ENCODE peak calls at places on chromosomes 11 and 22, in nine cellular contexts. D is cardiac muscle cell, B is fibroblast of lung, H is aorta, G is upper lobe of right lung, E is kidney, V is PC-3, X is Peyer's patch, T is pancreas. A is an unnamed sample. For H3K9me3, the result is how much of the 10 kb centered on the place peaks cover.

GRCh38 chr11:35622070-35622469 is 3.8 kb downstream of the FJX1 start:
- DNase-seq in D (peak), B (peak), H (no peak), G (no peak), E (no peak), V (peak), X (no peak), T (no peak), A (no peak)

GRCh38 chr22:27809226-27809625 is 7.7 kb upstream of the MN1 start:
- DNase-seq in D (no peak), B (no peak), H (no peak), G (no peak), E (peak), V (no peak), X (no peak), T (no peak), A (no peak)

GRCh38 chr11:43643898-43644625 is 36.5 kb upstream of the HSD17B12 start:
- DNase-seq in D (peak), B (peak), H (peak), G (peak), E (peak), V (peak), X (peak), T (peak), A (peak)

GRCh38 chr11:114201219-114201618 is 95.0 kb upstream of the NNMT start:
- DNase-seq in D (no peak), B (no peak), H (no peak), G (no peak), E (no peak), V (no peak), X (no peak), T (no peak), A (no peak)

GRCh38 chr22:49305215-49305965 is 522.3 kb downstream of the BRD1 start:
- DNase-seq in D (peak), B (no peak), H (peak), G (peak), E (no peak), V (peak), X (peak), T (peak), A (peak)

GRCh38 chr11:89495951-89496350 is 4.8 kb upstream of the NOX4 start:
- DNase-seq in D (no peak), B (peak), H (peak), G (no peak), E (no peak), V (peak), X (no peak), T (no peak), A (no peak)

GRCh38 chr22:34760276-34761008 is 305.5 kb upstream of the ISX start:
- DNase-seq in D (no peak), B (no peak), H (no peak), G (no peak), E (peak), V (no peak), X (no peak), T (no peak), A (no peak)

GRCh38 chr11:31412946-31413345 is 43.3 kb downstream of the DNAJC24 start:
- DNase-seq in D (no peak), B (peak), H (no peak), G (no peak), E (no peak), V (peak), X (no peak), T (no peak), A (no peak)

GRCh38 chr22:39721456-39722325 is 151.1 kb downstream of the CACNA1I start:
- DNase-seq in D (no peak), B (no peak), H (no peak), G (peak), E (no peak), V (no peak), X (no peak), T (no peak), A (no peak)

GRCh38 chr11:13160302-13160701 is 117.3 kb upstream of the BMAL1 start:
- DNase-seq in D (no peak), B (no peak), H (no peak), G (no peak), E (no peak), V (no peak), X (no peak), T (no peak), A (no peak)

GRCh38 chr11:19961225-19961624 is 199.1 kb downstream of the DBX1 start:
- DNase-seq in D (no peak), B (no peak), H (no peak), G (no peak), E (no peak), V (no peak), X (no peak), T (no peak), A (no peak)

GRCh38 chr11:58067685-58068084 is 36.9 kb downstream of the OR6Q1 start:
- DNase-seq in D (no peak), B (peak), H (no peak), G (no peak), E (no peak), V (peak), X (no peak), T (no peak), A (no peak)

GRCh38 chr11:117814766-117815261 is 9.7 kb downstream of the FXYD2 start:
- DNase-seq in D (peak), B (peak), H (peak), G (peak), E (peak), V (no peak), X (peak), T (peak), A (peak)

GRCh38 chr11:1180171-1180570 is 22.4 kb downstream of the MUC5AC start:
- DNase-seq in D (no peak), B (no peak), H (no peak), G (no peak), E (peak), V (no peak), X (no peak), T (no peak), A (no peak)
- H3K9me3 ChIP-seq in D (under half), B (under half), H (under half), G (under half), E (under half), V (under half), X (under half), T (under half), A (under half)

GRCh38 chr11:62652156-62653006 is 721 bp downstream of the INTS5 start:
- DNase-seq in D (no peak), B (no peak), H (no peak), G (no peak), E (no peak), V (no peak), X (no peak), T (no peak), A (no peak)
- H3K9me3 ChIP-seq in D (under half), B (under half), H (under half), G (under half), E (under half), V (under half), X (under half), T (under half), A (under half)

GRCh38 chr11:55342901-55343300 is at the start of gene OR4A16:
- DNase-seq in D (no peak), B (no peak), H (no peak), G (no peak), E (no peak), V (no peak), X (no peak), T (no peak), A (no peak)
- H3K9me3 ChIP-seq in D (under half), B (under half), H (under half), G (under half), E (under half), V (under half), X (under half), T (under half), A (under half)

DNA sequence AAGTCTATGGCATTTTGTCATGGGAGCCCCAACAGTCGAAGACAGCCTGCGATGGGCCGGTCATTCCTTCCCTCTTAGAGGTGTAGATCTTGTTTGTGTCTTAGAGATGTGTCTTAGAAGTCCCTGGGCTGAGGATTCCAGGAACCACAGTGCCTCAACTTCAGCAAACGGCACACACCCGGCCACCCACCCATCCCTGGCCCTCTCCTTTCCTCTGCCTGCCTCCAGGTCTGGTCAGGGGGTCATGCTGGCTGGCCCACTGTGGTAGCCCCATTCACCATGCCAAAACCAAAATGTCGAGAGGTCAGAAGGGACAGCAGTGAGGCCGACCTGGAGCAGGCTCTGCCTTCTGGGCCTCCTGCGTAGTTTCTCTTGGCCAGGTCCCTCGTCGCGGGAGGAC is 857.9 kb downstream of the TBC1D22A start:
- DNase-seq in D (no peak), B (no peak), H (no peak), G (peak), E (no peak), V (no peak), X (peak), T (no peak), A (no peak)
- H3K9me3 ChIP-seq in D (under half), B (under half), H (under half), G (under half), E (under half), V (under half), X (under half), T (under half), A (under half)

GRCh38 chr22:37469416-37470086 is 16.6 kb downstream of the MFNG start:
- DNase-seq in D (no peak), B (no peak), H (no peak), G (no peak), E (no peak), V (no peak), X (peak), T (no peak), A (no peak)
- H3K9me3 ChIP-seq in D (under half), B (under half), H (under half), G (under half), E (under half), V (under half), X (under half), T (under half), A (under half)

DNA sequence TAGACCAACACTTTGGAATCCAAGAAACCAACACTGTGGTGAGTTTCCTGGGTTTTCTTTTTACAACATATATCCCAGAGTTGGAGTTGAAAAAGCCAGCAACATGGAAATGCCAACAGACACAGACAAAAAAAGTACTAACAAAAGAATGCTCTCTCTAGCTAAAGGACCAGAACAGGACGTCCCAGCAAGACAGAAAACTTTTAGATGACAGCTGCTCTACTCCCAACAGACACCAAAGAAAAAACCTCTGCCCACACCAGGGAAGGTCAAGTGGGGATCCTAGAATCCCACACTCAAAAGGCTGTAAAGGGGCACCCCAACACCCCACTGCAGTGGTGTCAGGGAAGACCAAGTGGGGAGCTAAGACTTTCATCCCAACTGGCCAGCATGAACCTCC is 23.3 kb downstream of the RRAS2 start:
- DNase-seq in D (no peak), B (no peak), H (no peak), G (no peak), E (no peak), V (no peak), X (no peak), T (no peak), A (no peak)
- H3K9me3 ChIP-seq in D (under half), B (under half), H (under half), G (under half), E (under half), V (under half), X (under half), T (under half), A (under half)

GRCh38 chr11:84830372-84830771 is 796.8 kb downstream of the DLG2 start:
- DNase-seq in D (no peak), B (no peak), H (no peak), G (no peak), E (no peak), V (no peak), X (no peak), T (no peak), A (no peak)

GRCh38 chr11:84837402-84838069 is 789.6 kb downstream of the DLG2 start:
- DNase-seq in D (no peak), B (no peak), H (no peak), G (no peak), E (no peak), V (peak), X (no peak), T (no peak), A (no peak)

GRCh38 chr11:84833488-84834086 is 793.6 kb downstream of the DLG2 start:
- DNase-seq in D (no peak), B (no peak), H (no peak), G (no peak), E (no peak), V (no peak), X (no peak), T (no peak), A (no peak)

GRCh38 chr11:84836371-84836770 is 790.8 kb downstream of the DLG2 start:
- DNase-seq in D (no peak), B (no peak), H (no peak), G (no peak), E (no peak), V (no peak), X (no peak), T (no peak), A (no peak)
- H3K9me3 ChIP-seq in D (under half), B (under half), H (under half), G (under half), E (under half), V (under half), X (under half), T (under half), A (under half)

A was measured in CD4-positive, alpha-beta T cell.